ENCODE peak calls at places on chromosomes 4 and X, in seven cellular contexts. One of them, this sample, is unnamed.

GRCh38 chr4:87532907-87533306 is 3.7 kb upstream of the SPARCL1 start:
- DNase-seq in AG09309: no peak
- DNase-seq in GM12865: no peak
- DNase-seq in CD8-positive, alpha-beta T cell: no peak
- DNase-seq in IMR-90: no peak
- DNase-seq in kidney: no peak
- DNase-seq in colonic mucosa: no peak
- DNase-seq in this sample: no peak

GRCh38 chr4:126583509-126583908 is 1049.2 kb upstream of the INTU start:
- DNase-seq in AG09309: no peak
- DNase-seq in GM12865: peak
- DNase-seq in CD8-positive, alpha-beta T cell: no peak
- DNase-seq in IMR-90: peak
- DNase-seq in kidney: no peak
- DNase-seq in colonic mucosa: no peak
- DNase-seq in this sample: peak

GRCh38 chr4:177566691-177567090 is 124.5 kb upstream of the AGA start:
- DNase-seq in AG09309: no peak
- DNase-seq in GM12865: no peak
- DNase-seq in CD8-positive, alpha-beta T cell: no peak
- DNase-seq in IMR-90: no peak
- DNase-seq in kidney: no peak
- DNase-seq in colonic mucosa: no peak
- DNase-seq in this sample: no peak

GRCh38 chr4:169116270-169116901 is 106.3 kb upstream of the CBR4 start:
- DNase-seq in AG09309: no peak
- DNase-seq in GM12865: no peak
- DNase-seq in CD8-positive, alpha-beta T cell: no peak
- DNase-seq in IMR-90: peak
- DNase-seq in kidney: peak
- DNase-seq in colonic mucosa: no peak
- DNase-seq in this sample: peak

GRCh38 chr4:184757810-184758209 is 23.9 kb upstream of the CENPU start:
- DNase-seq in AG09309: no peak
- DNase-seq in GM12865: no peak
- DNase-seq in CD8-positive, alpha-beta T cell: no peak
- DNase-seq in IMR-90: no peak
- DNase-seq in kidney: no peak
- DNase-seq in colonic mucosa: no peak
- DNase-seq in this sample: no peak

GRCh38 chr4:38958453-38958852 is 73.8 kb downstream of the TMEM156 start:
- DNase-seq in AG09309: no peak
- DNase-seq in GM12865: no peak
- DNase-seq in CD8-positive, alpha-beta T cell: no peak
- DNase-seq in IMR-90: peak
- DNase-seq in kidney: no peak
- DNase-seq in colonic mucosa: no peak
- DNase-seq in this sample: no peak

GRCh38 chr4:102620697-102621497 is 119.7 kb downstream of the NFKB1 start:
- DNase-seq in AG09309: peak
- DNase-seq in GM12865: peak
- DNase-seq in CD8-positive, alpha-beta T cell: no peak
- DNase-seq in IMR-90: peak
- DNase-seq in kidney: no peak
- DNase-seq in colonic mucosa: peak
- DNase-seq in this sample: peak

GRCh38 chrX:31649176-31649575 is 577.3 kb upstream of the FTHL17 start:
- DNase-seq in AG09309: no peak
- DNase-seq in GM12865: no peak
- DNase-seq in CD8-positive, alpha-beta T cell: no peak
- DNase-seq in IMR-90: no peak
- DNase-seq in kidney: no peak
- DNase-seq in colonic mucosa: no peak
- DNase-seq in this sample: no peak

GRCh38 chrX:69153060-69153730 is 12.1 kb downstream of the PJA1 start:
- DNase-seq in AG09309: no peak
- DNase-seq in GM12865: no peak
- DNase-seq in CD8-positive, alpha-beta T cell: no peak
- DNase-seq in IMR-90: peak
- DNase-seq in kidney: peak
- DNase-seq in colonic mucosa: peak
- DNase-seq in this sample: peak

GRCh38 chrX:39679497-39680157 is 418.1 kb downstream of the BCOR start:
- DNase-seq in AG09309: no peak
- DNase-seq in GM12865: no peak
- DNase-seq in CD8-positive, alpha-beta T cell: no peak
- DNase-seq in IMR-90: no peak
- DNase-seq in kidney: no peak
- DNase-seq in colonic mucosa: no peak
- DNase-seq in this sample: no peak

GRCh38 chrX:14694631-14695030 is 165.3 kb downstream of the GLRA2 start:
- DNase-seq in AG09309: peak
- DNase-seq in GM12865: no peak
- DNase-seq in CD8-positive, alpha-beta T cell: no peak
- DNase-seq in IMR-90: peak
- DNase-seq in kidney: no peak
- DNase-seq in colonic mucosa: no peak
- DNase-seq in this sample: peak

GRCh38 chr4:88616275-88616996 is 24.2 kb downstream of the HERC3 start:
- DNase-seq in AG09309: peak
- DNase-seq in GM12865: no peak
- DNase-seq in CD8-positive, alpha-beta T cell: no peak
- DNase-seq in IMR-90: peak
- DNase-seq in kidney: no peak
- DNase-seq in colonic mucosa: no peak
- DNase-seq in this sample: peak

GRCh38 chr4:125368161-125368560 is 53.4 kb downstream of the FAT4 start:
- DNase-seq in AG09309: no peak
- DNase-seq in GM12865: no peak
- DNase-seq in CD8-positive, alpha-beta T cell: no peak
- DNase-seq in IMR-90: peak
- DNase-seq in kidney: no peak
- DNase-seq in colonic mucosa: no peak
- DNase-seq in this sample: peak

GRCh38 chr4:92339671-92340070 is 35.9 kb downstream of the GRID2 start:
- DNase-seq in AG09309: no peak
- DNase-seq in GM12865: no peak
- DNase-seq in CD8-positive, alpha-beta T cell: no peak
- DNase-seq in IMR-90: no peak
- DNase-seq in kidney: no peak
- DNase-seq in colonic mucosa: no peak
- DNase-seq in this sample: no peak

GRCh38 chr4:41303372-41304118 is 46.8 kb downstream of the UCHL1 start:
- DNase-seq in AG09309: no peak
- DNase-seq in GM12865: no peak
- DNase-seq in CD8-positive, alpha-beta T cell: no peak
- DNase-seq in IMR-90: no peak
- DNase-seq in kidney: no peak
- DNase-seq in colonic mucosa: no peak
- DNase-seq in this sample: no peak

GRCh38 chr4:154506253-154506652 is 14.7 kb upstream of the DCHS2 start:
- DNase-seq in AG09309: peak
- DNase-seq in GM12865: peak
- DNase-seq in CD8-positive, alpha-beta T cell: no peak
- DNase-seq in IMR-90: peak
- DNase-seq in kidney: no peak
- DNase-seq in colonic mucosa: no peak
- DNase-seq in this sample: peak

GRCh38 chr4:150230556-150230955 is 152.3 kb downstream of the DCLK2 start:
- DNase-seq in AG09309: no peak
- DNase-seq in GM12865: no peak
- DNase-seq in CD8-positive, alpha-beta T cell: no peak
- DNase-seq in IMR-90: no peak
- DNase-seq in kidney: no peak
- DNase-seq in colonic mucosa: no peak
- DNase-seq in this sample: no peak

GRCh38 chrX:153708415-153708814 is 15.8 kb downstream of the BCAP31 start:
- DNase-seq in AG09309: no peak
- DNase-seq in GM12865: peak
- DNase-seq in CD8-positive, alpha-beta T cell: peak
- DNase-seq in IMR-90: peak
- DNase-seq in kidney: peak
- DNase-seq in colonic mucosa: peak
- DNase-seq in this sample: peak

GRCh38 chr4:170009291-170009690 is 16.9 kb downstream of the MFAP3L start:
- DNase-seq in AG09309: no peak
- DNase-seq in GM12865: no peak
- DNase-seq in CD8-positive, alpha-beta T cell: no peak
- DNase-seq in IMR-90: no peak
- DNase-seq in kidney: no peak
- DNase-seq in colonic mucosa: no peak
- DNase-seq in this sample: no peak

GRCh38 chrX:134622813-134623185 is 35.5 kb downstream of the PLAC1 start:
- DNase-seq in AG09309: no peak
- DNase-seq in GM12865: no peak
- DNase-seq in CD8-positive, alpha-beta T cell: no peak
- DNase-seq in IMR-90: no peak
- DNase-seq in kidney: no peak
- DNase-seq in colonic mucosa: no peak
- DNase-seq in this sample: peak

GRCh38 chr4:38011484-38012162 is 51.4 kb downstream of the PTTG2 start:
- DNase-seq in AG09309: no peak
- DNase-seq in GM12865: no peak
- DNase-seq in CD8-positive, alpha-beta T cell: no peak
- DNase-seq in IMR-90: no peak
- DNase-seq in kidney: no peak
- DNase-seq in colonic mucosa: no peak
- DNase-seq in this sample: no peak

GRCh38 chr4:174061026-174061425 is 222.4 kb downstream of the FBXO8 start:
- DNase-seq in AG09309: no peak
- DNase-seq in GM12865: no peak
- DNase-seq in CD8-positive, alpha-beta T cell: no peak
- DNase-seq in IMR-90: no peak
- DNase-seq in kidney: no peak
- DNase-seq in colonic mucosa: no peak
- DNase-seq in this sample: no peak

GRCh38 chrX:72393836-72394517 is 88.3 kb upstream of the CITED1 start:
- DNase-seq in AG09309: no peak
- DNase-seq in GM12865: no peak
- DNase-seq in CD8-positive, alpha-beta T cell: no peak
- DNase-seq in IMR-90: no peak
- DNase-seq in kidney: no peak
- DNase-seq in colonic mucosa: no peak
- DNase-seq in this sample: no peak

GRCh38 chr4:157810137-157810774 is 362.6 kb downstream of the GASK1B start:
- DNase-seq in AG09309: no peak
- DNase-seq in GM12865: no peak
- DNase-seq in CD8-positive, alpha-beta T cell: no peak
- DNase-seq in IMR-90: no peak
- DNase-seq in kidney: no peak
- DNase-seq in colonic mucosa: no peak
- DNase-seq in this sample: no peak

GRCh38 chrX:24760601-24761000 is 66.9 kb downstream of the POLA1 start:
- DNase-seq in AG09309: peak
- DNase-seq in GM12865: no peak
- DNase-seq in CD8-positive, alpha-beta T cell: no peak
- DNase-seq in IMR-90: peak
- DNase-seq in kidney: no peak
- DNase-seq in colonic mucosa: no peak
- DNase-seq in this sample: peak

GRCh38 chr4:80540785-80541469 is 205.4 kb downstream of the CFAP299 start:
- DNase-seq in AG09309: no peak
- DNase-seq in GM12865: peak
- DNase-seq in CD8-positive, alpha-beta T cell: no peak
- DNase-seq in IMR-90: peak
- DNase-seq in kidney: no peak
- DNase-seq in colonic mucosa: no peak
- DNase-seq in this sample: no peak
- TF ChIP-seq CTCF in AG09309: no peak
- TF ChIP-seq CTCF in GM12865: no peak
- TF ChIP-seq CTCF in CD8-positive, alpha-beta T cell: no peak
- TF ChIP-seq CTCF in IMR-90: no peak
- TF ChIP-seq CTCF in kidney: no peak
- TF ChIP-seq CTCF in colonic mucosa: no peak
- TF ChIP-seq CTCF in this sample: no peak

GRCh38 chr4:139606600-139607301 is 50.7 kb upstream of the SETD7 start:
- DNase-seq in AG09309: no peak
- DNase-seq in GM12865: no peak
- DNase-seq in CD8-positive, alpha-beta T cell: no peak
- DNase-seq in IMR-90: peak
- DNase-seq in kidney: no peak
- DNase-seq in colonic mucosa: no peak
- DNase-seq in this sample: peak
- H3K4me3 ChIP-seq in AG09309: no peak
- H3K4me3 ChIP-seq in GM12865: no peak
- H3K4me3 ChIP-seq in CD8-positive, alpha-beta T cell: peak
- H3K4me3 ChIP-seq in IMR-90: no peak
- H3K4me3 ChIP-seq in kidney: peak
- H3K4me3 ChIP-seq in colonic mucosa: no peak
- H3K4me3 ChIP-seq in this sample: no peak

GRCh38 chrX:114976321-114976720 is 41.1 kb downstream of the IL13RA2 start:
- DNase-seq in AG09309: peak
- DNase-seq in GM12865: no peak
- DNase-seq in CD8-positive, alpha-beta T cell: no peak
- DNase-seq in IMR-90: peak
- DNase-seq in kidney: no peak
- DNase-seq in colonic mucosa: no peak
- DNase-seq in this sample: peak

DNA sequence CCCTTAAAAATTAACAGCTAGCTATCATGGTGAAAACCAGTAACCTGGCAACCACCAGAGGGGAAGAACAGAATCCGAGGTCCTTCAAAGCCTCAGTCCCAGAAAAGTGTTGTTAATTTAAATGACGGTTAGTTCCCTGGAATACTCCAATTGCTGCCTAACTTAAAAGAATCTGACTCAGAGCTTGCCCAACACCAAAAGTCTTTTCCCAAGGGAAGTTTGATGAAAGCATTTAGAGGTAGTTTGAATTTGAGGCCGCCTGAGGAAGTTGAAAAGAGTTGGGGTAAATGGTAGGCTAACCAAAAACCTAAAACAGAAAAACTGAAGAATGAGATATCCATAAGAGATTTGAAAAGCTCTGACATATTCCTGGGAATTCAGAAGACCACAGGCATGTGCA is 46.6 kb downstream of the IL13RA2 start:
- DNase-seq in AG09309: no peak
- DNase-seq in GM12865: no peak
- DNase-seq in CD8-positive, alpha-beta T cell: no peak
- DNase-seq in IMR-90: no peak
- DNase-seq in kidney: no peak
- DNase-seq in colonic mucosa: no peak
- DNase-seq in this sample: no peak
- TF ChIP-seq CTCF in AG09309: no peak
- TF ChIP-seq CTCF in GM12865: no peak
- TF ChIP-seq CTCF in CD8-positive, alpha-beta T cell: no peak
- TF ChIP-seq CTCF in IMR-90: no peak
- TF ChIP-seq CTCF in kidney: no peak
- TF ChIP-seq CTCF in colonic mucosa: no peak
- TF ChIP-seq CTCF in this sample: no peak

GRCh38 chrX:42739258-42739657 is 38.7 kb downstream of the PPP1R2C start:
- DNase-seq in AG09309: no peak
- DNase-seq in GM12865: peak
- DNase-seq in CD8-positive, alpha-beta T cell: no peak
- DNase-seq in IMR-90: no peak
- DNase-seq in kidney: no peak
- DNase-seq in colonic mucosa: no peak
- DNase-seq in this sample: peak

GRCh38 chrX:42738552-42738951 is 39.4 kb downstream of the PPP1R2C start:
- DNase-seq in AG09309: no peak
- DNase-seq in GM12865: no peak
- DNase-seq in CD8-positive, alpha-beta T cell: no peak
- DNase-seq in IMR-90: no peak
- DNase-seq in kidney: no peak
- DNase-seq in colonic mucosa: no peak
- DNase-seq in this sample: no peak

GRCh38 chrX:42740456-42740855 is 37.5 kb downstream of the PPP1R2C start:
- DNase-seq in AG09309: no peak
- DNase-seq in GM12865: no peak
- DNase-seq in CD8-positive, alpha-beta T cell: no peak
- DNase-seq in IMR-90: no peak
- DNase-seq in kidney: no peak
- DNase-seq in colonic mucosa: no peak
- DNase-seq in this sample: no peak

GRCh38 chrX:42739771-42740170 is 38.2 kb downstream of the PPP1R2C start:
- DNase-seq in AG09309: no peak
- DNase-seq in GM12865: no peak
- DNase-seq in CD8-positive, alpha-beta T cell: no peak
- DNase-seq in IMR-90: no peak
- DNase-seq in kidney: no peak
- DNase-seq in colonic mucosa: no peak
- DNase-seq in this sample: no peak
- H3K4me3 ChIP-seq in AG09309: no peak
- H3K4me3 ChIP-seq in GM12865: no peak
- H3K4me3 ChIP-seq in CD8-positive, alpha-beta T cell: no peak
- H3K4me3 ChIP-seq in IMR-90: no peak
- H3K4me3 ChIP-seq in kidney: no peak
- H3K4me3 ChIP-seq in colonic mucosa: no peak
- H3K4me3 ChIP-seq in this sample: no peak